ENCODE peak calls at places on chromosomes 5 and 9, in four cellular contexts. F is GM23248, V is esophagus squamous epithelium, H is HepG2. D is an unnamed sample. For H3K9me3, H3K4me1 and H3K27me3, the result is how much of the 10 kb centered on the place peaks cover.

GRCh38 chr5:107295914-107296313 is 374.8 kb downstream of the EFNA5 start:
- DNase-seq in F (no peak), V (no peak), H (no peak), D (no peak)

GRCh38 chr9:93451762-93452709 is 551 bp downstream of the FAM120A start:
- DNase-seq in F (peak), V (no peak), H (peak), D (peak)

GRCh38 chr5:135110941-135111596 is 77.0 kb upstream of the PITX1 start:
- DNase-seq in F (no peak), V (no peak), H (no peak), D (no peak)

GRCh38 chr5:98593418-98593817 is 180.0 kb upstream of the RGMB start:
- DNase-seq in F (no peak), V (no peak), H (no peak), D (no peak)

GRCh38 chr9:97761879-97762278 is 64.7 kb upstream of the XPA start:
- DNase-seq in F (no peak), V (no peak), H (no peak), D (no peak)

GRCh38 chr9:6512085-6512657 is 99.2 kb downstream of the UHRF2 start:
- DNase-seq in F (peak), V (no peak), H (no peak), D (no peak)

GRCh38 chr9:21616082-21616778 is 134.1 kb upstream of the IFNE start:
- DNase-seq in F (peak), V (no peak), H (no peak), D (no peak)

GRCh38 chr9:91814214-91814613 is 135.8 kb downstream of the ROR2 start:
- DNase-seq in F (no peak), V (no peak), H (no peak), D (no peak)

GRCh38 chr9:82170871-82171270 is 182.3 kb downstream of the SPATA31D1 start:
- DNase-seq in F (peak), V (no peak), H (no peak), D (no peak)

GRCh38 chr5:62486672-62487071 is 74.1 kb downstream of the IPO11 start:
- DNase-seq in F (no peak), V (no peak), H (no peak), D (no peak)

GRCh38 chr9:121765021-121765950 is 113.9 kb downstream of the DAB2IP start:
- DNase-seq in F (peak), V (no peak), H (peak), D (no peak)

GRCh38 chr5:93819666-93820065 is 78.3 kb upstream of the POU5F2 start:
- DNase-seq in F (no peak), V (no peak), H (no peak), D (no peak)

GRCh38 chr9:128927731-128928411 is 7.1 kb downstream of the PHYHD1 start:
- DNase-seq in F (peak), V (no peak), H (no peak), D (no peak)

GRCh38 chr5:145554399-145554798 is 280.7 kb downstream of the PRELID2 start:
- DNase-seq in F (peak), V (no peak), H (no peak), D (no peak)

GRCh38 chr5:79728396-79728795 is 38.8 kb downstream of the CMYA5 start:
- DNase-seq in F (peak), V (no peak), H (no peak), D (no peak)

GRCh38 chr9:99307846-99308245 is 85.8 kb downstream of the SEC61B start:
- DNase-seq in F (no peak), V (no peak), H (no peak), D (no peak)

GRCh38 chr9:102072061-102072764 is 333.8 kb upstream of the GRIN3A start:
- DNase-seq in F (no peak), V (no peak), H (no peak), D (no peak)

DNA sequence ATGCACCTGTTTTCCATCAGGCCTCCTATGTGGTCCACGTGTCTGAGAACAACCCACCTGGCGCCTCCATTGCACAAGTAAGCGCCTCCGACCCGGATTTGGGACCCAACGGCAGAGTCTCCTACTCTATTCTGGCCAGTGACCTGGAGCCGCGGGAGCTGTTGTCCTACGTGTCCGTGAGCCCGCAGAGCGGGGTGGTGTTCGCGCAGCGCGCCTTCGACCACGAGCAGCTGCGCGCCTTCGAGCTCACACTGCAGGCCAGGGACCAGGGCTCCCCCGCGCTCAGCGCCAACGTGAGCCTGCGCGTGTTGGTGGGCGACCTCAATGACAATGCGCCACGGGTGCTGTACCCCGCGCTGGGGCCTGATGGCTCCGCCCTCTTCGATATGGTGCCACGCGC is 1.7 kb downstream of the PCDHGB1 start:
- DNase-seq in F (no peak), V (no peak), H (no peak), D (no peak)
- H3K9me3 ChIP-seq in F (under half), V (half or more), H (under half), D (half or more)

DNA sequence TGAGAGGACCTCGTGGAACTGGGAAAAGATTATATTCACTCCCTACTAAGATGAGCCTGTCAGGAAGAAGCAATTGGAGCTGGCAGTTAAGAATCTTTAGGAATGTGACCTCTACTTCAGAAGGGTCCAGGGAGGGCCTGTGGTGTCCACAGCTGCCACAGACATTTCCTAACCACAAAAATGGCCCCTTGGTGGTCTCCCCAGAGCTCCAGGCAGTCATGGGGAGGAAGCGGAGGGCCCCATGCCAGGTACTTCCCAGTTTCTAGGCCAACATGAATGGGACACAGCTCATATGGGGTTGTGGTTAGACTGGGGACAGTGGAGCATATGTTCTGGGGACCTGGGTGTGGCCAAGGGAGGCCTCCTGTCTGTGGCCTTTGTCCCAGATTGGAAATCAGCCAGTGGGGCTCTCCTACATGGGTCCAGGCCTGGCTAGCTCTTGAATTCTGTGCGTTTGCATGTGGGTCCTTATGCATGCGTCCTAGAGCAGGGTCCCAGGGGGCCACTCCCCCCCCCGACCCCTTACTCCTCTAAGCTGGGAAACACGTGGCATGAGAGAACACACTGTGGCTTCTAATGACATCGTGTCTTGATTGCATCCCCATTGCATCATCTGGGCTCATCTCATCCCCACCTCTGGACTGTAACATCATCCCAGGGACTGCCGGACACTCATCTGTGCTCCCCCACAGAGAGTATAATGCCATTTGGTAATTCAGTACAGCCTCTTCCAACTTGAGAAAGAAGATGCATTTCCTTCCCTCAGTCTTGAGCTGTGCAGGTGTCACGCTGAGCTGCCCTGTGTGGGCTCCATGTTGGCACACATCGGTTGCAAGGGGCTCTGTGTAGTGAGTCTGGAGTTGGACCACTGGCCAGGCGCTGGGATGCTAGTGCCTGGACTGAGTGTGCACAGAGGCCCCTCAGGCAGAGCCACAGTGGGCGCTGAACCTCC is 31.3 kb downstream of the IRF1 start:
- DNase-seq in F (peak), V (no peak), H (no peak), D (no peak)
- H3K4me1 ChIP-seq in F (under half), V (half or more), H (half or more), D (under half)

DNA sequence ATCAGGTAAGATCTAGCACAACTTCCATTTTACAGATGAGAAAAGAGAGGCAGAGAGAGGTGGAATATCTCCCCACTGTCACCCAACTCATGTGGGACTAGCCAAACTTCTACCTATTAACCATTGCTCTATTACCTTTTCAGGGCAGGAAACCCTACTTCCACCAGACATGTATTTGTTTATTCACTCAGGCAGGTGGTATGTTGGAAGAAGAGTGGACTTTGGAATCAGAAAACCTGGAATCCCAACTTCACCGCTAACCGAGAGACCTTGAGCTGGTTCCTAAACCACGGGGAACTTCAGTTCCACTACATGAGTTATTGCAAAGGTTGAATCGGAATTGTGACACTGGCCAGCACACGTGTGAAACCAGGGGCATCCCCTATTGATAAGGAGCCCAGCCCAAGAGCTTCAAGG is 5.2 kb upstream of the GLIS3 start:
- DNase-seq in F (no peak), V (no peak), H (peak), D (no peak)
- H3K27me3 ChIP-seq in F (under half), V (under half), H (under half), D (under half)

GRCh38 chr5:140796718-140797095 is 2.1 kb downstream of the PCDHA2 start:
- DNase-seq in F (no peak), V (no peak), H (no peak), D (no peak)
- H3K9me3 ChIP-seq in F (under half), V (half or more), H (under half), D (under half)

DNA sequence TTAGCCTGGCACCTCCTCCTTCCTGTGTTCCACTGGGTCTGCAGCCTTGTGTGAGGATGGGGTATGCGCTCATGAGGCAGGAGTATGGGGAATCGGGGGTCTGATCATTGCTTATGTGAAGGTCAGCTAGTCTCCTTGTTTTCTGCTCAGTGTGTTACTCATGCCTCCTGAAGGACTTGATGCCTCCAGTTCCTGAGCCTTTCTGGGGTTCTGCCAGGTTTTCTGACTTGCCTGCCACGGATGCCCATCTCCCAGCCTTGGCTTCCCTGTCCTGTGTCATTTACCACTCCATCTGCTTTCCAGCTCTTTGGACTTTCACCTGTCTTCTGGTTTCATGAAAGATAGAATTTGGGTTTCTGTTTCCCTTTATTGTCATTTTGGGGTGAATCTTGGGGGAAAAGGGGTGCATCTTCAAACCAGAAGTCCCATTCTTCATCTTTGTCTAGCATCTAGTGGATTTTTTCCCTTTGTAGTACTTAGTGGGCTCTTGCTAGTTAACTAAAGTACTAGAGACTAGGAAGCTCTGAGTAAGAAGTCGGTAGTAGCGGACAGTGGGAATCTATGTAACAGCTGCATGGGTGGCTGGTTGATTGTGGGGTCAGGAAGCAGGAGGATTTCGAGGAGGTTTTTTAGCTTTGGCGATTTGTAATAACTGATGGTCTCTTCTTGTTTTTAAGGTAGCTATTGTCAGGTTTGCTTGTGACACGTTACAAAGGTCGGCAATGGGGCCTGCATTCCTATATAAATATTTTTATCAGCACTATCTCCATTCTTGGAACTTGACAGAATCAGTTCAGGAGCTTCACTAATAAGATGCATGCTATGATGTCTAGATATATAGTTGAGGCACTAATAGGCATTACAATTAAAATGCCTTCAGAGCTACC is 8.2 kb downstream of the OTULIN start:
- DNase-seq in F (peak), V (no peak), H (no peak), D (no peak)
- H3K4me1 ChIP-seq in F (under half), V (half or more), H (half or more), D (under half)

GRCh38 chr9:68523367-68523936 is 17.2 kb downstream of the TMEM252 start:
- DNase-seq in F (no peak), V (no peak), H (no peak), D (no peak)
- H3K27me3 ChIP-seq in F (under half), V (under half), H (under half), D (under half)

D was measured in thoracic aorta.